ENCODE peak calls at places on chromosomes 13 and 19, in ten cellular contexts. Z, T, N, V, L, E, R, S, Q and F are unnamed samples. For H3K4me1, the result is how much of the 10 kb centered on the place peaks cover.

GRCh38 chr13:45691667-45692066 is 10.5 kb upstream of the CBY2 start:
- DNase-seq in Z (no peak), T (no peak), N (no peak), V (no peak), L (no peak), E (no peak), R (no peak), S (no peak), Q (no peak), F (no peak)

GRCh38 chr13:27641711-27642502 is 20.2 kb downstream of the POLR1D start:
- DNase-seq in Z (no peak), T (peak), N (no peak), V (no peak), L (no peak), E (no peak), R (no peak), S (no peak), Q (no peak), F (no peak)

GRCh38 chr13:76019421-76020044 is 383.4 kb downstream of the LMO7 start:
- DNase-seq in Z (no peak), T (peak), N (peak), V (no peak), L (peak), E (peak), R (no peak), S (no peak), Q (no peak), F (no peak)

GRCh38 chr19:33377586-33378475 is 4.3 kb downstream of the CEBPG start:
- DNase-seq in Z (no peak), T (no peak), N (peak), V (no peak), L (peak), E (no peak), R (no peak), S (no peak), Q (no peak), F (peak)

GRCh38 chr13:79772811-79773210 is 291.9 kb downstream of the NDFIP2 start:
- DNase-seq in Z (no peak), T (no peak), N (no peak), V (no peak), L (no peak), E (no peak), R (no peak), S (no peak), Q (no peak), F (no peak)

GRCh38 chr19:52351512-52351911 is 15.5 kb downstream of the ZNF610 start:
- DNase-seq in Z (no peak), T (no peak), N (no peak), V (no peak), L (no peak), E (no peak), R (no peak), S (no peak), Q (no peak), F (no peak)

GRCh38 chr19:53971608-53972007 is 8.9 kb downstream of the CACNG8 start:
- DNase-seq in Z (no peak), T (no peak), N (no peak), V (no peak), L (no peak), E (no peak), R (no peak), S (no peak), Q (no peak), F (no peak)

GRCh38 chr19:15108145-15108844 is 1.1 kb downstream of the SYDE1 start:
- DNase-seq in Z (no peak), T (no peak), N (no peak), V (no peak), L (no peak), E (no peak), R (no peak), S (no peak), Q (no peak), F (no peak)

GRCh38 chr13:107395927-107396757 is 819.2 kb downstream of the LIG4 start:
- DNase-seq in Z (no peak), T (no peak), N (no peak), V (no peak), L (no peak), E (no peak), R (no peak), S (no peak), Q (no peak), F (no peak)

GRCh38 chr13:30576528-30576927 is 41.2 kb upstream of the USPL1 start:
- DNase-seq in Z (no peak), T (peak), N (no peak), V (no peak), L (no peak), E (no peak), R (no peak), S (peak), Q (peak), F (no peak)

GRCh38 chr13:113458218-113459065 is 5.2 kb upstream of the ADPRHL1 start:
- DNase-seq in Z (no peak), T (peak), N (no peak), V (no peak), L (peak), E (no peak), R (peak), S (no peak), Q (no peak), F (no peak)

GRCh38 chr13:113762538-113762937 is 3.5 kb downstream of the TMEM255B start:
- DNase-seq in Z (no peak), T (no peak), N (no peak), V (peak), L (peak), E (no peak), R (no peak), S (no peak), Q (no peak), F (no peak)

GRCh38 chr19:37309834-37310575 is 60.9 kb upstream of the ZNF527 start:
- DNase-seq in Z (no peak), T (no peak), N (no peak), V (no peak), L (no peak), E (no peak), R (no peak), S (no peak), Q (no peak), F (no peak)

GRCh38 chr19:45531349-45531748 is 24.1 kb downstream of the VASP start:
- DNase-seq in Z (no peak), T (no peak), N (no peak), V (no peak), L (no peak), E (no peak), R (no peak), S (no peak), Q (no peak), F (no peak)

GRCh38 chr19:42010245-42011126 is 16.5 kb upstream of the ATP1A3 start:
- DNase-seq in Z (no peak), T (no peak), N (no peak), V (no peak), L (no peak), E (peak), R (no peak), S (no peak), Q (no peak), F (no peak)

GRCh38 chr13:47904891-47905290 is 96.2 kb downstream of the SUCLA2 start:
- DNase-seq in Z (no peak), T (no peak), N (no peak), V (no peak), L (no peak), E (no peak), R (no peak), S (no peak), Q (no peak), F (no peak)

GRCh38 chr19:51163257-51163656 is 21.2 kb downstream of the SIGLEC7 start:
- DNase-seq in Z (no peak), T (no peak), N (no peak), V (no peak), L (no peak), E (no peak), R (no peak), S (no peak), Q (peak), F (no peak)

GRCh38 chr19:1247747-1248453 is 483 bp upstream of the MIDN start:
- DNase-seq in Z (no peak), T (peak), N (peak), V (peak), L (peak), E (no peak), R (no peak), S (peak), Q (peak), F (peak)

GRCh38 chr13:80448725-80449124 is 107.8 kb upstream of the SPRY2 start:
- DNase-seq in Z (no peak), T (no peak), N (no peak), V (no peak), L (no peak), E (no peak), R (no peak), S (no peak), Q (no peak), F (no peak)

GRCh38 chr13:73849292-73849691 is 284.9 kb downstream of the KLF12 start:
- DNase-seq in Z (no peak), T (peak), N (no peak), V (no peak), L (no peak), E (peak), R (no peak), S (peak), Q (no peak), F (no peak)

GRCh38 chr13:100388923-100389322 is 199.7 kb downstream of the GGACT start:
- DNase-seq in Z (no peak), T (no peak), N (no peak), V (no peak), L (no peak), E (no peak), R (no peak), S (no peak), Q (no peak), F (no peak)

GRCh38 chr19:1364070-1364719 is 19.5 kb upstream of the NDUFS7 start:
- DNase-seq in Z (no peak), T (no peak), N (no peak), V (no peak), L (no peak), E (no peak), R (no peak), S (no peak), Q (no peak), F (no peak)

GRCh38 chr19:33219261-33219812 is 6.3 kb downstream of the SLC7A10 start:
- DNase-seq in Z (no peak), T (no peak), N (no peak), V (no peak), L (no peak), E (no peak), R (no peak), S (no peak), Q (no peak), F (no peak)

GRCh38 chr19:47794526-47794925 is 9.8 kb downstream of the TPRX1 start:
- DNase-seq in Z (no peak), T (no peak), N (no peak), V (no peak), L (no peak), E (no peak), R (no peak), S (no peak), Q (no peak), F (no peak)

GRCh38 chr13:20995245-20995829 is 66.0 kb downstream of the LATS2 start:
- DNase-seq in Z (no peak), T (no peak), N (no peak), V (no peak), L (no peak), E (no peak), R (no peak), S (no peak), Q (no peak), F (no peak)

GRCh38 chr19:6737873-6738725 is 719 bp upstream of the GPR108 start:
- DNase-seq in Z (no peak), T (peak), N (peak), V (peak), L (peak), E (no peak), R (peak), S (peak), Q (peak), F (no peak)

GRCh38 chr19:42272989-42273406 is 3.9 kb downstream of the CIC start:
- DNase-seq in Z (no peak), T (no peak), N (peak), V (peak), L (peak), E (no peak), R (no peak), S (no peak), Q (no peak), F (no peak)

GRCh38 chr19:43311706-43312105 is 41.8 kb upstream of the CD177 start:
- DNase-seq in Z (no peak), T (no peak), N (no peak), V (no peak), L (no peak), E (no peak), R (no peak), S (no peak), Q (no peak), F (no peak)

GRCh38 chr13:38687246-38688229 is 661 bp downstream of the FREM2 start:
- DNase-seq in Z (no peak), T (no peak), N (no peak), V (no peak), L (peak), E (no peak), R (no peak), S (no peak), Q (peak), F (peak)

GRCh38 chr13:42821437-42821836 is 40.1 kb downstream of the FAM216B start:
- DNase-seq in Z (no peak), T (no peak), N (no peak), V (no peak), L (no peak), E (no peak), R (no peak), S (no peak), Q (no peak), F (no peak)

GRCh38 chr19:5718579-5719273 is 1.2 kb downstream of the LONP1 start:
- DNase-seq in Z (peak), T (peak), N (no peak), V (no peak), L (no peak), E (peak), R (no peak), S (no peak), Q (no peak), F (no peak)

GRCh38 chr13:28037399-28037798 is 48.9 kb upstream of the URAD start:
- DNase-seq in Z (no peak), T (no peak), N (no peak), V (no peak), L (no peak), E (peak), R (no peak), S (no peak), Q (no peak), F (no peak)

GRCh38 chr13:92806215-92806614 is 420.4 kb upstream of the GPC6 start:
- DNase-seq in Z (no peak), T (no peak), N (no peak), V (no peak), L (no peak), E (no peak), R (no peak), S (no peak), Q (no peak), F (no peak)

GRCh38 chr13:74290324-74290773 is 156.1 kb upstream of the KLF12 start:
- DNase-seq in Z (no peak), T (peak), N (no peak), V (no peak), L (no peak), E (peak), R (no peak), S (peak), Q (peak), F (peak)

GRCh38 chr13:26219726-26220125 is 2.4 kb downstream of the RNF6 start:
- DNase-seq in Z (no peak), T (no peak), N (no peak), V (no peak), L (no peak), E (no peak), R (no peak), S (no peak), Q (no peak), F (no peak)

GRCh38 chr13:99307648-99308339 is 595 bp upstream of the GPR183 start:
- DNase-seq in Z (no peak), T (no peak), N (no peak), V (no peak), L (no peak), E (no peak), R (no peak), S (peak), Q (no peak), F (peak)

GRCh38 chr19:2807379-2808128 is 12.1 kb upstream of the ZNF554 start:
- DNase-seq in Z (no peak), T (no peak), N (no peak), V (no peak), L (no peak), E (no peak), R (no peak), S (no peak), Q (no peak), F (no peak)

DNA sequence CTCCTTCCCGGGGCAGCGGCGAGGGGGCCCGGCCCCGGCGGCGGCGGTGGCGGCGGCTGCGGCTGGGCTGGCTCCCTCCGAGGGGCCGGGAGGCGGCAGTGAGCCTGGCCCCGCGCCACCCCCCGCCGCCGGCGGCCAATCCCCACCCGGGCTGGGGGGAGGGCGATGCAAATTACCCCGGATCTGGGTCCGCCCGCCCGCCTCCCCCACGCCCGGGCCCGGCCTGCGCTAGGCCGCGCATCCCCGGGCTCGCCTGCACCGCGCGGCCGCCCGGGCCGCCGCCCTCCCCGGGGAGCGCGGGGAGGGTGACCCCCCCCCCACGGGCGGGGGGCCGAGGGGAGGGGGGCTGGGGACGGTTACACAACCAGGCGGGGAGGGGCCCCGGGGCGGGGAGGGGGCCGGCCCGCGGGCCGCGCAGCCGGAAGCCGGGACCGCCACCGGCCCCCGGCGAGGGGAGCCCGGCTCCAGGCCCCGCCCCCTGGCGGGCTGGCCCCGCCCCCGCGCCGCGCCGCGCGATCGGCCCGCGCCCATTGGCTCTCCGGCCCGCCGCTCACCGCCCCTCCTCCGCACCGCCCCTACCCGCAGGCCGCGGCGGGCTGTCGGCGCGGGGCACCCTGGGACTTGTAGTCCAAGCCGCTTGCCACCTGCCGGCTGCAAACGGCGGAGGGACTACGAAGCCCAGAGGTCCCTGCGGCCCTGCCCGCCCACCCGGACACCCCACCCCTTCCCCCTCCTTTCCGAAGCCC is 1.1 kb downstream of the ZBTB7A start:
- DNase-seq in Z (peak), T (peak), N (peak), V (peak), L (peak), E (peak), R (peak), S (peak), Q (peak), F (peak)
- TF ChIP-seq POLR2AphosphoS5 in Z (no peak), T (no peak), N (no peak), V (peak), L (peak), E (peak), R (peak), S (peak), Q (peak), F (peak)

GRCh38 chr13:50127017-50127725 is 111.9 kb downstream of the KCNRG start:
- DNase-seq in Z (no peak), T (no peak), N (peak), V (peak), L (peak), E (no peak), R (no peak), S (peak), Q (no peak), F (peak)
- H3K4me1 ChIP-seq in Z (half or more), T (under half), N (half or more), V (half or more), L (half or more), E (under half), R (under half), S (half or more), Q (under half), F (under half)

GRCh38 chr19:55493650-55494171 is 5.5 kb downstream of the SSC5D start:
- DNase-seq in Z (no peak), T (no peak), N (peak), V (no peak), L (no peak), E (no peak), R (no peak), S (no peak), Q (no peak), F (peak)
- H3K27ac ChIP-seq in Z (no peak), T (no peak), N (peak), V (peak), L (peak), E (no peak), R (peak), S (peak), Q (peak), F (peak)

GRCh38 chr19:17237747-17238706 is 7.7 kb downstream of the NR2F6 start:
- DNase-seq in Z (no peak), T (no peak), N (no peak), V (no peak), L (no peak), E (no peak), R (no peak), S (no peak), Q (no peak), F (no peak)

GRCh38 chr19:17236414-17236716 is 9.4 kb downstream of the NR2F6 start:
- DNase-seq in Z (no peak), T (no peak), N (no peak), V (no peak), L (no peak), E (no peak), R (no peak), S (peak), Q (no peak), F (no peak)

GRCh38 chr19:17236831-17237543 is 8.7 kb downstream of the NR2F6 start:
- DNase-seq in Z (no peak), T (no peak), N (no peak), V (no peak), L (no peak), E (no peak), R (no peak), S (no peak), Q (no peak), F (no peak)

GRCh38 chr19:17234911-17235617 is 9.0 kb downstream of the OCEL1 start:
- DNase-seq in Z (no peak), T (no peak), N (no peak), V (peak), L (peak), E (no peak), R (no peak), S (peak), Q (no peak), F (peak)

GRCh38 chr19:17235618-17236413 is 9.8 kb downstream of the OCEL1 start:
- DNase-seq in Z (no peak), T (no peak), N (no peak), V (peak), L (peak), E (no peak), R (no peak), S (peak), Q (peak), F (peak)
- TF ChIP-seq POLR2AphosphoS5 in Z (no peak), T (no peak), N (no peak), V (peak), L (no peak), E (peak), R (no peak), S (peak), Q (no peak), F (no peak)